ENCODE peak calls at places on chromosomes 6 and 20, in ten cellular contexts. One of them, this sample, is unnamed.

GRCh38 chr6:148747493-148748160 is 797 bp downstream of the UST start:
- DNase-seq in fibroblast of lung: no peak
- DNase-seq in hepatocyte: peak; percentile 69
- DNase-seq in transverse colon: peak; percentile 53
- DNase-seq in cardiac muscle cell: peak; percentile 38
- DNase-seq in fibroblast of pulmonary artery: peak; percentile 28
- DNase-seq in bronchial epithelial cell: no peak
- DNase-seq in neural progenitor cell: peak; percentile 84
- DNase-seq in AG04449: no peak
- DNase-seq in PC-9: peak; percentile 49
- DNase-seq in this sample: peak; percentile 22

GRCh38 chr6:7624781-7625710 is 35.0 kb downstream of the SNRNP48 start:
- DNase-seq in fibroblast of lung: no peak
- DNase-seq in hepatocyte: no peak
- DNase-seq in transverse colon: no peak
- DNase-seq in cardiac muscle cell: no peak
- DNase-seq in fibroblast of pulmonary artery: no peak
- DNase-seq in bronchial epithelial cell: no peak
- DNase-seq in neural progenitor cell: peak; percentile 67
- DNase-seq in AG04449: no peak
- DNase-seq in PC-9: no peak
- DNase-seq in this sample: no peak

GRCh38 chr6:74044417-74045096 is 348.6 kb downstream of the CD109 start:
- DNase-seq in fibroblast of lung: peak; percentile 83
- DNase-seq in hepatocyte: no peak
- DNase-seq in transverse colon: no peak
- DNase-seq in cardiac muscle cell: peak; percentile 57
- DNase-seq in fibroblast of pulmonary artery: peak; percentile 67
- DNase-seq in bronchial epithelial cell: peak; percentile 40
- DNase-seq in neural progenitor cell: no peak
- DNase-seq in AG04449: no peak
- DNase-seq in PC-9: no peak
- DNase-seq in this sample: peak; percentile 2

GRCh38 chr6:43766964-43767461 is 3.0 kb upstream of the VEGFA start:
- DNase-seq in fibroblast of lung: no peak
- DNase-seq in hepatocyte: peak; percentile 62
- DNase-seq in transverse colon: peak; percentile 66
- DNase-seq in cardiac muscle cell: no peak
- DNase-seq in fibroblast of pulmonary artery: no peak
- DNase-seq in bronchial epithelial cell: no peak
- DNase-seq in neural progenitor cell: no peak
- DNase-seq in AG04449: no peak
- DNase-seq in PC-9: no peak
- DNase-seq in this sample: peak; percentile 70

GRCh38 chr6:157396026-157396425 is 15.0 kb downstream of the ZDHHC14 start:
- DNase-seq in fibroblast of lung: no peak
- DNase-seq in hepatocyte: no peak
- DNase-seq in transverse colon: no peak
- DNase-seq in cardiac muscle cell: no peak
- DNase-seq in fibroblast of pulmonary artery: no peak
- DNase-seq in bronchial epithelial cell: no peak
- DNase-seq in neural progenitor cell: no peak
- DNase-seq in AG04449: no peak
- DNase-seq in PC-9: no peak
- DNase-seq in this sample: no peak

GRCh38 chr20:346640-347316 is at the start of gene NRSN2:
- DNase-seq in fibroblast of lung: peak; percentile 68
- DNase-seq in hepatocyte: peak; percentile 88
- DNase-seq in transverse colon: peak; percentile 61
- DNase-seq in cardiac muscle cell: peak; percentile 72
- DNase-seq in fibroblast of pulmonary artery: peak; percentile 66
- DNase-seq in bronchial epithelial cell: no peak
- DNase-seq in neural progenitor cell: peak; percentile 86
- DNase-seq in AG04449: no peak
- DNase-seq in PC-9: peak; percentile 38
- DNase-seq in this sample: no peak

GRCh38 chr6:112443666-112444065 is 96.5 kb downstream of the RFPL4B start:
- DNase-seq in fibroblast of lung: peak; percentile 93
- DNase-seq in hepatocyte: peak; percentile 20
- DNase-seq in transverse colon: no peak
- DNase-seq in cardiac muscle cell: peak; percentile 88
- DNase-seq in fibroblast of pulmonary artery: peak; percentile 87
- DNase-seq in bronchial epithelial cell: no peak
- DNase-seq in neural progenitor cell: no peak
- DNase-seq in AG04449: no peak
- DNase-seq in PC-9: no peak
- DNase-seq in this sample: no peak

GRCh38 chr6:89297695-89298351 is 17.3 kb downstream of the GABRR2 start:
- DNase-seq in fibroblast of lung: peak; percentile 98
- DNase-seq in hepatocyte: peak; percentile 64
- DNase-seq in transverse colon: peak; percentile 52
- DNase-seq in cardiac muscle cell: peak; percentile 97
- DNase-seq in fibroblast of pulmonary artery: peak; percentile 96
- DNase-seq in bronchial epithelial cell: peak; percentile 98
- DNase-seq in neural progenitor cell: peak; percentile 47
- DNase-seq in AG04449: peak; percentile 81
- DNase-seq in PC-9: peak; percentile 87
- DNase-seq in this sample: peak; percentile 90

GRCh38 chr20:33554914-33555420 is 65.1 kb downstream of the CBFA2T2 start:
- DNase-seq in fibroblast of lung: peak; percentile 98
- DNase-seq in hepatocyte: peak; percentile 91
- DNase-seq in transverse colon: no peak
- DNase-seq in cardiac muscle cell: peak; percentile 91
- DNase-seq in fibroblast of pulmonary artery: peak; percentile 95
- DNase-seq in bronchial epithelial cell: peak; percentile 96
- DNase-seq in neural progenitor cell: peak; percentile 33
- DNase-seq in AG04449: peak; percentile 92
- DNase-seq in PC-9: peak; percentile 11
- DNase-seq in this sample: peak; percentile 51

GRCh38 chr6:11608600-11609323 is 71.2 kb downstream of the TMEM170B start:
- DNase-seq in fibroblast of lung: no peak
- DNase-seq in hepatocyte: no peak
- DNase-seq in transverse colon: no peak
- DNase-seq in cardiac muscle cell: no peak
- DNase-seq in fibroblast of pulmonary artery: no peak
- DNase-seq in bronchial epithelial cell: no peak
- DNase-seq in neural progenitor cell: no peak
- DNase-seq in AG04449: no peak
- DNase-seq in PC-9: no peak
- DNase-seq in this sample: no peak

GRCh38 chr20:52049001-52049731 is 142.4 kb downstream of the ZFP64 start:
- DNase-seq in fibroblast of lung: peak; percentile 33
- DNase-seq in hepatocyte: peak; percentile 12
- DNase-seq in transverse colon: no peak
- DNase-seq in cardiac muscle cell: peak; percentile 45
- DNase-seq in fibroblast of pulmonary artery: peak; percentile 42
- DNase-seq in bronchial epithelial cell: no peak
- DNase-seq in neural progenitor cell: peak; percentile 81
- DNase-seq in AG04449: peak; percentile 40
- DNase-seq in PC-9: no peak
- DNase-seq in this sample: no peak

GRCh38 chr6:44820366-44821158 is 433.1 kb downstream of the CDC5L start:
- DNase-seq in fibroblast of lung: no peak
- DNase-seq in hepatocyte: no peak
- DNase-seq in transverse colon: no peak
- DNase-seq in cardiac muscle cell: no peak
- DNase-seq in fibroblast of pulmonary artery: no peak
- DNase-seq in bronchial epithelial cell: peak; percentile 71
- DNase-seq in neural progenitor cell: no peak
- DNase-seq in AG04449: no peak
- DNase-seq in PC-9: no peak
- DNase-seq in this sample: no peak

GRCh38 chr6:52546678-52547077 is 30.2 kb downstream of the TRAM2 start:
- DNase-seq in fibroblast of lung: no peak
- DNase-seq in hepatocyte: no peak
- DNase-seq in transverse colon: no peak
- DNase-seq in cardiac muscle cell: no peak
- DNase-seq in fibroblast of pulmonary artery: no peak
- DNase-seq in bronchial epithelial cell: no peak
- DNase-seq in neural progenitor cell: no peak
- DNase-seq in AG04449: no peak
- DNase-seq in PC-9: no peak
- DNase-seq in this sample: no peak

GRCh38 chr6:160428069-160428430 is 79.9 kb downstream of the SLC22A3 start:
- DNase-seq in fibroblast of lung: peak; percentile 72
- DNase-seq in hepatocyte: peak; percentile 48
- DNase-seq in transverse colon: no peak
- DNase-seq in cardiac muscle cell: peak; percentile 84
- DNase-seq in fibroblast of pulmonary artery: peak; percentile 90
- DNase-seq in bronchial epithelial cell: no peak
- DNase-seq in neural progenitor cell: no peak
- DNase-seq in AG04449: no peak
- DNase-seq in PC-9: no peak
- DNase-seq in this sample: no peak

GRCh38 chr20:63695419-63696310 is 787 bp upstream of the TNFRSF6B start:
- DNase-seq in fibroblast of lung: no peak
- DNase-seq in hepatocyte: no peak
- DNase-seq in transverse colon: no peak
- DNase-seq in cardiac muscle cell: no peak
- DNase-seq in fibroblast of pulmonary artery: no peak
- DNase-seq in bronchial epithelial cell: no peak
- DNase-seq in neural progenitor cell: no peak
- DNase-seq in AG04449: no peak
- DNase-seq in PC-9: no peak
- DNase-seq in this sample: no peak

GRCh38 chr20:33079267-33079666 is at the start of gene BPIFB4:
- DNase-seq in fibroblast of lung: peak; percentile 2
- DNase-seq in hepatocyte: no peak
- DNase-seq in transverse colon: no peak
- DNase-seq in cardiac muscle cell: peak; percentile 92
- DNase-seq in fibroblast of pulmonary artery: no peak
- DNase-seq in bronchial epithelial cell: no peak
- DNase-seq in neural progenitor cell: no peak
- DNase-seq in AG04449: peak; percentile 37
- DNase-seq in PC-9: no peak
- DNase-seq in this sample: no peak

GRCh38 chr6:127765949-127766348 is 134.9 kb downstream of the THEMIS start:
- DNase-seq in fibroblast of lung: no peak
- DNase-seq in hepatocyte: no peak
- DNase-seq in transverse colon: no peak
- DNase-seq in cardiac muscle cell: no peak
- DNase-seq in fibroblast of pulmonary artery: no peak
- DNase-seq in bronchial epithelial cell: no peak
- DNase-seq in neural progenitor cell: no peak
- DNase-seq in AG04449: no peak
- DNase-seq in PC-9: no peak
- DNase-seq in this sample: no peak

GRCh38 chr20:14193885-14194284 is 143.5 kb downstream of the FLRT3 start:
- DNase-seq in fibroblast of lung: no peak
- DNase-seq in hepatocyte: no peak
- DNase-seq in transverse colon: no peak
- DNase-seq in cardiac muscle cell: no peak
- DNase-seq in fibroblast of pulmonary artery: peak; percentile 3
- DNase-seq in bronchial epithelial cell: peak; percentile 25
- DNase-seq in neural progenitor cell: peak; percentile 22
- DNase-seq in AG04449: no peak
- DNase-seq in PC-9: no peak
- DNase-seq in this sample: no peak
- TF ChIP-seq CTCF in fibroblast of lung: peak; percentile 21
- TF ChIP-seq CTCF in hepatocyte: no peak
- TF ChIP-seq CTCF in transverse colon: no peak
- TF ChIP-seq CTCF in cardiac muscle cell: no peak
- TF ChIP-seq CTCF in fibroblast of pulmonary artery: peak; percentile 12
- TF ChIP-seq CTCF in bronchial epithelial cell: no peak
- TF ChIP-seq CTCF in neural progenitor cell: peak; percentile 23
- TF ChIP-seq CTCF in AG04449: peak; percentile 7
- TF ChIP-seq CTCF in PC-9: no peak
- TF ChIP-seq CTCF in this sample: no peak

DNA sequence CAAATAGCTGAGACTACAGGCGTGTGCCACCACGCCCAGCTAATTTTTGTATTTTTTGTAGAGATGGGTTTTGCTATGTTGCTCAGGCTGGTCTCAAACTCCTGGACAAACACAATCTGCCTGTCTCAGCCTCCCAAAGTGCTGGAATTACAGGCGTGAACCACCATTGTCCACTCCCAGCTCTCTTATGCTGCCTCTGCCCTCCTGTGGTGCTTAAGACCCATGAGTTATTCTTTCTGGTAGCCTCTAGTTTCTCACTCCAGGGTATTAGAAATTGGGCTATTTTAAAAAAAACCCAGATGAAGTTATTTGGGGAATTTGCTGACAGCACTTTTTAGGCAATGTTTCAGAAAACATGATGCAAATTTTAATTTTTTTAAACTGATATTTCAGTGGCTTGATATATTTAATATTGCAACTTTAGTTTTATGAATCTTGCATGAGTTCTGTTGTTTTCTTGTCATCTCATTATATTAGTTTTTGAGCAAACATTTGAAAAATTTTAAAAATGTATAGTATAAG is 114.0 kb upstream of the FOXO3 start:
- DNase-seq in fibroblast of lung: no peak
- DNase-seq in hepatocyte: no peak
- DNase-seq in transverse colon: no peak
- DNase-seq in cardiac muscle cell: no peak
- DNase-seq in fibroblast of pulmonary artery: no peak
- DNase-seq in bronchial epithelial cell: no peak
- DNase-seq in neural progenitor cell: peak; percentile 35
- DNase-seq in AG04449: no peak
- DNase-seq in PC-9: no peak
- DNase-seq in this sample: no peak
- TF ChIP-seq CTCF in fibroblast of lung: no peak
- TF ChIP-seq CTCF in hepatocyte: no peak
- TF ChIP-seq CTCF in transverse colon: no peak
- TF ChIP-seq CTCF in cardiac muscle cell: no peak
- TF ChIP-seq CTCF in fibroblast of pulmonary artery: no peak
- TF ChIP-seq CTCF in bronchial epithelial cell: no peak
- TF ChIP-seq CTCF in neural progenitor cell: no peak
- TF ChIP-seq CTCF in AG04449: no peak
- TF ChIP-seq CTCF in PC-9: no peak
- TF ChIP-seq CTCF in this sample: no peak

GRCh38 chr20:18718129-18718528 is 95.5 kb upstream of the SCP2D1 start:
- DNase-seq in fibroblast of lung: no peak
- DNase-seq in hepatocyte: no peak
- DNase-seq in transverse colon: no peak
- DNase-seq in cardiac muscle cell: no peak
- DNase-seq in fibroblast of pulmonary artery: no peak
- DNase-seq in bronchial epithelial cell: no peak
- DNase-seq in neural progenitor cell: no peak
- DNase-seq in AG04449: no peak
- DNase-seq in PC-9: no peak
- DNase-seq in this sample: no peak
- TF ChIP-seq CTCF in fibroblast of lung: no peak
- TF ChIP-seq CTCF in hepatocyte: no peak
- TF ChIP-seq CTCF in transverse colon: no peak
- TF ChIP-seq CTCF in cardiac muscle cell: no peak
- TF ChIP-seq CTCF in fibroblast of pulmonary artery: no peak
- TF ChIP-seq CTCF in bronchial epithelial cell: no peak
- TF ChIP-seq CTCF in neural progenitor cell: no peak
- TF ChIP-seq CTCF in AG04449: no peak
- TF ChIP-seq CTCF in PC-9: peak; percentile 39
- TF ChIP-seq CTCF in this sample: no peak

GRCh38 chr6:99129835-99130234 is 182.1 kb upstream of the FBXL4 start:
- DNase-seq in fibroblast of lung: no peak
- DNase-seq in hepatocyte: no peak
- DNase-seq in transverse colon: no peak
- DNase-seq in cardiac muscle cell: no peak
- DNase-seq in fibroblast of pulmonary artery: no peak
- DNase-seq in bronchial epithelial cell: no peak
- DNase-seq in neural progenitor cell: no peak
- DNase-seq in AG04449: no peak
- DNase-seq in PC-9: no peak
- DNase-seq in this sample: no peak

GRCh38 chr6:99132026-99132425 is 184.3 kb upstream of the FBXL4 start:
- DNase-seq in fibroblast of lung: no peak
- DNase-seq in hepatocyte: no peak
- DNase-seq in transverse colon: no peak
- DNase-seq in cardiac muscle cell: no peak
- DNase-seq in fibroblast of pulmonary artery: no peak
- DNase-seq in bronchial epithelial cell: no peak
- DNase-seq in neural progenitor cell: no peak
- DNase-seq in AG04449: no peak
- DNase-seq in PC-9: no peak
- DNase-seq in this sample: no peak

GRCh38 chr6:99130897-99131873 is 183.4 kb upstream of the FBXL4 start:
- DNase-seq in fibroblast of lung: no peak
- DNase-seq in hepatocyte: no peak
- DNase-seq in transverse colon: no peak
- DNase-seq in cardiac muscle cell: no peak
- DNase-seq in fibroblast of pulmonary artery: no peak
- DNase-seq in bronchial epithelial cell: no peak
- DNase-seq in neural progenitor cell: peak; percentile 36
- DNase-seq in AG04449: no peak
- DNase-seq in PC-9: no peak
- DNase-seq in this sample: no peak
- TF ChIP-seq CTCF in fibroblast of lung: no peak
- TF ChIP-seq CTCF in hepatocyte: peak; percentile 5
- TF ChIP-seq CTCF in transverse colon: no peak
- TF ChIP-seq CTCF in cardiac muscle cell: no peak
- TF ChIP-seq CTCF in fibroblast of pulmonary artery: no peak
- TF ChIP-seq CTCF in bronchial epithelial cell: no peak
- TF ChIP-seq CTCF in neural progenitor cell: peak; percentile 45
- TF ChIP-seq CTCF in AG04449: no peak
- TF ChIP-seq CTCF in PC-9: no peak
- TF ChIP-seq CTCF in this sample: no peak